ENCODE peak calls at places on chromosomes 6 and 20, in eight cellular contexts. One of them, this sample, is unnamed.

GRCh38 chr6:44642870-44643522 is 255.5 kb downstream of the CDC5L start:
- DNase-seq in choroid plexus epithelial cell: peak
- DNase-seq in body of pancreas: no peak
- DNase-seq in psoas muscle: no peak
- DNase-seq in A673: no peak
- DNase-seq in AG04449: no peak
- DNase-seq in stomach: no peak
- DNase-seq in pancreas: no peak
- DNase-seq in this sample: no peak

GRCh38 chr6:128172752-128173151 is 271.9 kb upstream of the THEMIS start:
- DNase-seq in psoas muscle: no peak
- DNase-seq in A673: no peak
- DNase-seq in stomach: no peak
- DNase-seq in pancreas: no peak
- DNase-seq in choroid plexus epithelial cell: no peak
- DNase-seq in AG04449: no peak
- DNase-seq in body of pancreas: no peak
- DNase-seq in this sample: no peak

GRCh38 chr20:36270744-36271638 is 34.7 kb downstream of the AAR2 start:
- DNase-seq in pancreas: no peak
- DNase-seq in stomach: no peak
- DNase-seq in AG04449: no peak
- DNase-seq in body of pancreas: no peak
- DNase-seq in choroid plexus epithelial cell: no peak
- DNase-seq in psoas muscle: peak
- DNase-seq in A673: no peak
- DNase-seq in this sample: no peak

GRCh38 chr20:53077373-53078205 is 105.4 kb downstream of the TSHZ2 start:
- DNase-seq in AG04449: no peak
- DNase-seq in choroid plexus epithelial cell: no peak
- DNase-seq in pancreas: no peak
- DNase-seq in A673: no peak
- DNase-seq in body of pancreas: peak
- DNase-seq in stomach: peak
- DNase-seq in psoas muscle: no peak
- DNase-seq in this sample: no peak

GRCh38 chr6:43972915-43973304 is 154.3 kb downstream of the MRPL14 start:
- DNase-seq in pancreas: no peak
- DNase-seq in body of pancreas: peak
- DNase-seq in choroid plexus epithelial cell: peak
- DNase-seq in psoas muscle: peak
- DNase-seq in AG04449: peak
- DNase-seq in A673: peak
- DNase-seq in stomach: peak
- DNase-seq in this sample: peak

GRCh38 chr6:39829331-39829730 is 37.2 kb downstream of the DAAM2 start:
- DNase-seq in pancreas: no peak
- DNase-seq in choroid plexus epithelial cell: no peak
- DNase-seq in AG04449: no peak
- DNase-seq in body of pancreas: no peak
- DNase-seq in A673: peak
- DNase-seq in psoas muscle: no peak
- DNase-seq in stomach: no peak
- DNase-seq in this sample: no peak

GRCh38 chr6:92777146-92777740 is 642.1 kb downstream of the EPHA7 start:
- DNase-seq in choroid plexus epithelial cell: peak
- DNase-seq in AG04449: no peak
- DNase-seq in stomach: no peak
- DNase-seq in A673: peak
- DNase-seq in pancreas: no peak
- DNase-seq in psoas muscle: no peak
- DNase-seq in body of pancreas: no peak
- DNase-seq in this sample: no peak

GRCh38 chr6:447381-448165 is 56.0 kb downstream of the IRF4 start:
- DNase-seq in psoas muscle: no peak
- DNase-seq in AG04449: no peak
- DNase-seq in body of pancreas: no peak
- DNase-seq in stomach: no peak
- DNase-seq in choroid plexus epithelial cell: no peak
- DNase-seq in pancreas: no peak
- DNase-seq in A673: no peak
- DNase-seq in this sample: no peak

GRCh38 chr6:52574709-52575489 is 2.0 kb downstream of the TRAM2 start:
- DNase-seq in choroid plexus epithelial cell: peak
- DNase-seq in body of pancreas: peak
- DNase-seq in A673: no peak
- DNase-seq in psoas muscle: no peak
- DNase-seq in stomach: peak
- DNase-seq in AG04449: no peak
- DNase-seq in pancreas: no peak
- DNase-seq in this sample: no peak

GRCh38 chr6:132520953-132521352 is 8.0 kb upstream of the STX7 start:
- DNase-seq in stomach: no peak
- DNase-seq in AG04449: no peak
- DNase-seq in A673: no peak
- DNase-seq in choroid plexus epithelial cell: no peak
- DNase-seq in pancreas: no peak
- DNase-seq in psoas muscle: no peak
- DNase-seq in body of pancreas: no peak
- DNase-seq in this sample: no peak

GRCh38 chr6:46914279-46914810 is 7.4 kb downstream of the ADGRF5 start:
- DNase-seq in A673: no peak
- DNase-seq in choroid plexus epithelial cell: no peak
- DNase-seq in body of pancreas: no peak
- DNase-seq in stomach: no peak
- DNase-seq in pancreas: no peak
- DNase-seq in psoas muscle: no peak
- DNase-seq in AG04449: no peak
- DNase-seq in this sample: no peak

GRCh38 chr20:19802099-19802491 is 44.0 kb downstream of the RIN2 start:
- DNase-seq in body of pancreas: no peak
- DNase-seq in stomach: no peak
- DNase-seq in A673: no peak
- DNase-seq in pancreas: no peak
- DNase-seq in psoas muscle: no peak
- DNase-seq in AG04449: no peak
- DNase-seq in choroid plexus epithelial cell: no peak
- DNase-seq in this sample: no peak

GRCh38 chr20:36271639-36272546 is 34.2 kb upstream of the DLGAP4 start:
- DNase-seq in psoas muscle: peak
- DNase-seq in choroid plexus epithelial cell: no peak
- DNase-seq in stomach: no peak
- DNase-seq in pancreas: no peak
- DNase-seq in AG04449: no peak
- DNase-seq in A673: no peak
- DNase-seq in body of pancreas: no peak
- DNase-seq in this sample: no peak

GRCh38 chr20:32232487-32232886 is 24.8 kb downstream of the POFUT1 start:
- DNase-seq in stomach: no peak
- DNase-seq in choroid plexus epithelial cell: no peak
- DNase-seq in A673: no peak
- DNase-seq in psoas muscle: no peak
- DNase-seq in pancreas: no peak
- DNase-seq in AG04449: no peak
- DNase-seq in body of pancreas: no peak
- DNase-seq in this sample: no peak

GRCh38 chr20:21808863-21809664 is 103.6 kb downstream of the PAX1 start:
- DNase-seq in pancreas: peak
- DNase-seq in A673: peak
- DNase-seq in choroid plexus epithelial cell: no peak
- DNase-seq in body of pancreas: peak
- DNase-seq in psoas muscle: peak
- DNase-seq in AG04449: no peak
- DNase-seq in stomach: peak
- DNase-seq in this sample: peak

GRCh38 chr6:140345935-140346334 is 971.5 kb upstream of the CITED2 start:
- DNase-seq in AG04449: no peak
- DNase-seq in psoas muscle: no peak
- DNase-seq in stomach: no peak
- DNase-seq in choroid plexus epithelial cell: no peak
- DNase-seq in A673: no peak
- DNase-seq in pancreas: no peak
- DNase-seq in body of pancreas: no peak
- DNase-seq in this sample: no peak

GRCh38 chr6:25414755-25415154 is 135.6 kb downstream of the CARMIL1 start:
- DNase-seq in body of pancreas: no peak
- DNase-seq in choroid plexus epithelial cell: no peak
- DNase-seq in pancreas: no peak
- DNase-seq in stomach: no peak
- DNase-seq in A673: no peak
- DNase-seq in psoas muscle: no peak
- DNase-seq in AG04449: no peak
- DNase-seq in this sample: no peak

GRCh38 chr20:18190466-18191233 is 53.0 kb downstream of the KAT14 start:
- DNase-seq in pancreas: no peak
- DNase-seq in psoas muscle: no peak
- DNase-seq in A673: no peak
- DNase-seq in choroid plexus epithelial cell: peak
- DNase-seq in AG04449: peak
- DNase-seq in stomach: no peak
- DNase-seq in body of pancreas: no peak
- DNase-seq in this sample: no peak
- TF ChIP-seq CTCF in pancreas: no peak
- TF ChIP-seq CTCF in psoas muscle: no peak
- TF ChIP-seq CTCF in A673: no peak
- TF ChIP-seq CTCF in choroid plexus epithelial cell: peak
- TF ChIP-seq CTCF in AG04449: no peak
- TF ChIP-seq CTCF in stomach: no peak
- TF ChIP-seq CTCF in body of pancreas: no peak
- TF ChIP-seq CTCF in this sample: no peak

DNA sequence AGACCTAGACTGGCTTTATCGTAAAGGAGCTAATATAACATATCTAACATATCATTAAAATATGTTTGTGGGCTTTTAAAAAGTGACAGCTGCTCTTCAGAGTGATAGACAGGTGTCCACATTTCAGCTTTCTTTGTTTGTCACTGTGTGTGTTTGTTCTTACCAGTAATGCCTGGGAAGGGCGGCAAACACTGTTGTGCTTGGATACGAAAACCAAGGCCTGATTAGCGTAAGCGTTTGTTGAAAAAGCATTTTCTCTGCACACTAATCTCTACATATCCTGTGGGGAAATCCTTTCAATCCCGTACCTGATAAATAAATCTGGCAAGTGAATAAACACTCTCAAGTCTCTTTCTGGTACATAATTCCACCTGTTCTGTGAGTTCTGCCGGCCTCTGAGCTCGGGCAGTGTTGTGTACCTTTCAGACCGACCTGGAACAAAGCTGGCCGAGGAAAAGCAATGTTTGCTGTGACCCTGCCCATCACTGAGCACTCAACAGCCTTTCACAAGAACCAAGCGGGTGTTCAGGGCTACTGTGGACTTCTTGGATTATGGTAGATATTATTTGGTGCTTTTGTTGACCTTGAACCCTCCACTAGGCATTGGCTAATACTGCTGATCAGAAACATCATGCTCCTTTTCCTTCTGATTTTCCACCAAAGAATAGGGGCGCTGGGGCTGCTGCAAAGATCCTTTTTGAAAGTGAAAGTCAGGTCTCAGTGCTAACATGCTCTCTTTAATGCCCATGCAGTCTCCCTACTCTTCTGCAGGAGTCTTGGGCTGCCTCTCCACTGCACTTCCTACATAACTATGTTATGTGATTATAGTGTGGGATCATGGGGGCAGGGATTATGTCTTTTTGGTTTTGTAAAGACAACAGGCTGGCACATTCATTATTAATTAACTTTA is 100.4 kb downstream of the CD83 start:
- DNase-seq in body of pancreas: no peak
- DNase-seq in pancreas: no peak
- DNase-seq in psoas muscle: no peak
- DNase-seq in A673: no peak
- DNase-seq in choroid plexus epithelial cell: no peak
- DNase-seq in stomach: peak
- DNase-seq in AG04449: no peak
- DNase-seq in this sample: no peak
- H3K4me3 ChIP-seq in body of pancreas: no peak
- H3K4me3 ChIP-seq in pancreas: no peak
- H3K4me3 ChIP-seq in psoas muscle: no peak
- H3K4me3 ChIP-seq in A673: no peak
- H3K4me3 ChIP-seq in choroid plexus epithelial cell: no peak
- H3K4me3 ChIP-seq in stomach: peak
- H3K4me3 ChIP-seq in AG04449: no peak
- H3K4me3 ChIP-seq in this sample: no peak

GRCh38 chr20:62352402-62353288 is 14.5 kb downstream of the LAMA5 start:
- DNase-seq in body of pancreas: peak
- DNase-seq in AG04449: no peak
- DNase-seq in pancreas: peak
- DNase-seq in psoas muscle: peak
- DNase-seq in A673: peak
- DNase-seq in stomach: peak
- DNase-seq in choroid plexus epithelial cell: no peak
- DNase-seq in this sample: peak
- TF ChIP-seq CTCF in body of pancreas: no peak
- TF ChIP-seq CTCF in AG04449: no peak
- TF ChIP-seq CTCF in pancreas: no peak
- TF ChIP-seq CTCF in psoas muscle: peak
- TF ChIP-seq CTCF in A673: peak
- TF ChIP-seq CTCF in stomach: no peak
- TF ChIP-seq CTCF in choroid plexus epithelial cell: no peak
- TF ChIP-seq CTCF in this sample: peak

GRCh38 chr20:61745397-61746146 is 320.1 kb downstream of the TAF4 start:
- DNase-seq in stomach: no peak
- DNase-seq in A673: no peak
- DNase-seq in pancreas: no peak
- DNase-seq in choroid plexus epithelial cell: no peak
- DNase-seq in body of pancreas: no peak
- DNase-seq in psoas muscle: peak
- DNase-seq in AG04449: no peak
- DNase-seq in this sample: no peak

GRCh38 chr20:61744691-61745396 is 320.8 kb downstream of the TAF4 start:
- DNase-seq in A673: no peak
- DNase-seq in psoas muscle: peak
- DNase-seq in choroid plexus epithelial cell: peak
- DNase-seq in AG04449: no peak
- DNase-seq in body of pancreas: no peak
- DNase-seq in pancreas: no peak
- DNase-seq in stomach: no peak
- DNase-seq in this sample: no peak

GRCh38 chr20:61746147-61746646 is 319.5 kb downstream of the TAF4 start:
- DNase-seq in A673: no peak
- DNase-seq in AG04449: no peak
- DNase-seq in psoas muscle: peak
- DNase-seq in choroid plexus epithelial cell: no peak
- DNase-seq in body of pancreas: no peak
- DNase-seq in pancreas: no peak
- DNase-seq in stomach: no peak
- DNase-seq in this sample: no peak

GRCh38 chr20:61742097-61742805 is 323.4 kb downstream of the TAF4 start:
- DNase-seq in AG04449: no peak
- DNase-seq in body of pancreas: no peak
- DNase-seq in pancreas: no peak
- DNase-seq in psoas muscle: peak
- DNase-seq in stomach: no peak
- DNase-seq in A673: no peak
- DNase-seq in choroid plexus epithelial cell: peak
- DNase-seq in this sample: no peak

DNA sequence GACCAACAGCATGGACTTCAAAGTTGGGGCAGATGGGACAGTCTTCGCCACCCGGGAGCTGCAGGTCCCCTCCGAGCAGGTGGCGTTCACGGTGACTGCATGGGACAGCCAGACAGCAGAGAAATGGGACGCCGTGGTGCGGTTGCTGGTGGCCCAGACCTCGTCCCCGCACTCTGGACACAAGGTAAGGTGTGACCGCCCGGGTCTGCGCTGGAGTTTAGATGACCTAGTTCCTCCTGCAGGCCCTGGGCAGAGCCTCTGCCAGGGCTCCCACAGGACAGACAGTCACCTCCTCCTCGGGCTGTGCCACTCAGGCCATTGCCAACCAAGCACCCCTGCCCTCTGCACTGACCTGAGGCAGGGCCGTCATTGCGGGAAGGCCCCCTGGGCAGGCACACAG is 322.1 kb downstream of the TAF4 start:
- DNase-seq in AG04449: no peak
- DNase-seq in stomach: no peak
- DNase-seq in body of pancreas: no peak
- DNase-seq in pancreas: no peak
- DNase-seq in psoas muscle: peak
- DNase-seq in A673: no peak
- DNase-seq in choroid plexus epithelial cell: no peak
- DNase-seq in this sample: no peak
- H3K4me3 ChIP-seq in AG04449: no peak
- H3K4me3 ChIP-seq in stomach: no peak
- H3K4me3 ChIP-seq in body of pancreas: no peak
- H3K4me3 ChIP-seq in pancreas: no peak
- H3K4me3 ChIP-seq in psoas muscle: no peak
- H3K4me3 ChIP-seq in A673: no peak
- H3K4me3 ChIP-seq in choroid plexus epithelial cell: no peak
- H3K4me3 ChIP-seq in this sample: no peak

This sample was measured in dorsolateral prefrontal cortex.